ENCODE peak calls at places on chromosome 14, in five cellular contexts. One of them, this sample, is unnamed.

GRCh38 chr14:36771256-36771655 is 109.6 kb downstream of the PAX9 start:
- DNase-seq in iris pigment epithelial cell: no peak
- DNase-seq in NCI-H2029 treated with DMSO at 0.1 percent for 48 hours: peak
- DNase-seq in NCI-H146: peak
- DNase-seq in stimulated activated CD4-positive, alpha-beta T cell treated with anti-CD3 and anti-CD28 coated beads, Interleukin-1b, Interleukin-23, amount 100 ng/mL, for 1 hour: no peak
- DNase-seq in this sample: no peak

GRCh38 chr14:87934185-87934584 is 58.8 kb downstream of the GALC start:
- DNase-seq in iris pigment epithelial cell: peak
- DNase-seq in NCI-H2029 treated with DMSO at 0.1 percent for 48 hours: no peak
- DNase-seq in NCI-H146: no peak
- DNase-seq in stimulated activated CD4-positive, alpha-beta T cell treated with anti-CD3 and anti-CD28 coated beads, Interleukin-1b, Interleukin-23, amount 100 ng/mL, for 1 hour: no peak
- DNase-seq in this sample: no peak

GRCh38 chr14:100670017-100670974 is 56.4 kb upstream of the DLK1 start:
- DNase-seq in iris pigment epithelial cell: no peak
- DNase-seq in NCI-H2029 treated with DMSO at 0.1 percent for 48 hours: no peak
- DNase-seq in NCI-H146: peak
- DNase-seq in stimulated activated CD4-positive, alpha-beta T cell treated with anti-CD3 and anti-CD28 coated beads, Interleukin-1b, Interleukin-23, amount 100 ng/mL, for 1 hour: no peak
- DNase-seq in this sample: no peak

GRCh38 chr14:95037273-95037672 is 120.1 kb downstream of the DICER1 start:
- DNase-seq in iris pigment epithelial cell: no peak
- DNase-seq in NCI-H2029 treated with DMSO at 0.1 percent for 48 hours: no peak
- DNase-seq in NCI-H146: no peak
- DNase-seq in stimulated activated CD4-positive, alpha-beta T cell treated with anti-CD3 and anti-CD28 coated beads, Interleukin-1b, Interleukin-23, amount 100 ng/mL, for 1 hour: no peak
- DNase-seq in this sample: no peak

GRCh38 chr14:94681300-94682060 is 69.3 kb downstream of the SERPINA3 start:
- DNase-seq in iris pigment epithelial cell: peak
- DNase-seq in NCI-H2029 treated with DMSO at 0.1 percent for 48 hours: no peak
- DNase-seq in NCI-H146: no peak
- DNase-seq in stimulated activated CD4-positive, alpha-beta T cell treated with anti-CD3 and anti-CD28 coated beads, Interleukin-1b, Interleukin-23, amount 100 ng/mL, for 1 hour: no peak
- DNase-seq in this sample: no peak

GRCh38 chr14:63924375-63924774 is 71.6 kb downstream of the SYNE2 start:
- DNase-seq in iris pigment epithelial cell: no peak
- DNase-seq in NCI-H2029 treated with DMSO at 0.1 percent for 48 hours: no peak
- DNase-seq in NCI-H146: no peak
- DNase-seq in stimulated activated CD4-positive, alpha-beta T cell treated with anti-CD3 and anti-CD28 coated beads, Interleukin-1b, Interleukin-23, amount 100 ng/mL, for 1 hour: no peak
- DNase-seq in this sample: no peak

GRCh38 chr14:64937821-64938193 is 4.7 kb downstream of the GPX2 start:
- DNase-seq in iris pigment epithelial cell: no peak
- DNase-seq in NCI-H2029 treated with DMSO at 0.1 percent for 48 hours: no peak
- DNase-seq in NCI-H146: no peak
- DNase-seq in stimulated activated CD4-positive, alpha-beta T cell treated with anti-CD3 and anti-CD28 coated beads, Interleukin-1b, Interleukin-23, amount 100 ng/mL, for 1 hour: no peak
- DNase-seq in this sample: no peak

GRCh38 chr14:95817271-95817670 is 59.4 kb upstream of the TUNAR start:
- DNase-seq in iris pigment epithelial cell: no peak
- DNase-seq in NCI-H2029 treated with DMSO at 0.1 percent for 48 hours: no peak
- DNase-seq in NCI-H146: no peak
- DNase-seq in stimulated activated CD4-positive, alpha-beta T cell treated with anti-CD3 and anti-CD28 coated beads, Interleukin-1b, Interleukin-23, amount 100 ng/mL, for 1 hour: no peak
- DNase-seq in this sample: no peak

GRCh38 chr14:59130472-59130871 is 58.0 kb upstream of the DAAM1 start:
- DNase-seq in iris pigment epithelial cell: no peak
- DNase-seq in NCI-H2029 treated with DMSO at 0.1 percent for 48 hours: no peak
- DNase-seq in NCI-H146: no peak
- DNase-seq in stimulated activated CD4-positive, alpha-beta T cell treated with anti-CD3 and anti-CD28 coated beads, Interleukin-1b, Interleukin-23, amount 100 ng/mL, for 1 hour: no peak
- DNase-seq in this sample: no peak

GRCh38 chr14:77076118-77076631 is 21.9 kb upstream of the CIPC start:
- DNase-seq in iris pigment epithelial cell: peak
- DNase-seq in NCI-H2029 treated with DMSO at 0.1 percent for 48 hours: no peak
- DNase-seq in NCI-H146: no peak
- DNase-seq in stimulated activated CD4-positive, alpha-beta T cell treated with anti-CD3 and anti-CD28 coated beads, Interleukin-1b, Interleukin-23, amount 100 ng/mL, for 1 hour: no peak
- DNase-seq in this sample: no peak

GRCh38 chr14:25049127-25049558 is 804 bp downstream of the STXBP6 start:
- DNase-seq in iris pigment epithelial cell: peak
- DNase-seq in NCI-H2029 treated with DMSO at 0.1 percent for 48 hours: no peak
- DNase-seq in NCI-H146: no peak
- DNase-seq in stimulated activated CD4-positive, alpha-beta T cell treated with anti-CD3 and anti-CD28 coated beads, Interleukin-1b, Interleukin-23, amount 100 ng/mL, for 1 hour: no peak
- DNase-seq in this sample: no peak

GRCh38 chr14:72610831-72611200 is 283.1 kb downstream of the DPF3 start:
- DNase-seq in iris pigment epithelial cell: no peak
- DNase-seq in NCI-H2029 treated with DMSO at 0.1 percent for 48 hours: no peak
- DNase-seq in NCI-H146: no peak
- DNase-seq in stimulated activated CD4-positive, alpha-beta T cell treated with anti-CD3 and anti-CD28 coated beads, Interleukin-1b, Interleukin-23, amount 100 ng/mL, for 1 hour: no peak
- DNase-seq in this sample: no peak

GRCh38 chr14:100398044-100398443 is 74.9 kb downstream of the SLC25A47 start:
- DNase-seq in iris pigment epithelial cell: no peak
- DNase-seq in NCI-H2029 treated with DMSO at 0.1 percent for 48 hours: no peak
- DNase-seq in NCI-H146: no peak
- DNase-seq in stimulated activated CD4-positive, alpha-beta T cell treated with anti-CD3 and anti-CD28 coated beads, Interleukin-1b, Interleukin-23, amount 100 ng/mL, for 1 hour: no peak
- DNase-seq in this sample: no peak

GRCh38 chr14:84825481-84825880 is 704.5 kb upstream of the FLRT2 start:
- DNase-seq in iris pigment epithelial cell: peak
- DNase-seq in NCI-H2029 treated with DMSO at 0.1 percent for 48 hours: no peak
- DNase-seq in NCI-H146: no peak
- DNase-seq in stimulated activated CD4-positive, alpha-beta T cell treated with anti-CD3 and anti-CD28 coated beads, Interleukin-1b, Interleukin-23, amount 100 ng/mL, for 1 hour: no peak
- DNase-seq in this sample: no peak

GRCh38 chr14:99360774-99361595 is 89.0 kb upstream of the BCL11B start:
- DNase-seq in iris pigment epithelial cell: no peak
- DNase-seq in NCI-H2029 treated with DMSO at 0.1 percent for 48 hours: no peak
- DNase-seq in NCI-H146: no peak
- DNase-seq in stimulated activated CD4-positive, alpha-beta T cell treated with anti-CD3 and anti-CD28 coated beads, Interleukin-1b, Interleukin-23, amount 100 ng/mL, for 1 hour: no peak
- DNase-seq in this sample: no peak

GRCh38 chr14:74510955-74511354 is 17.4 kb downstream of the ISCA2 start:
- DNase-seq in iris pigment epithelial cell: peak
- DNase-seq in NCI-H2029 treated with DMSO at 0.1 percent for 48 hours: no peak
- DNase-seq in NCI-H146: no peak
- DNase-seq in stimulated activated CD4-positive, alpha-beta T cell treated with anti-CD3 and anti-CD28 coated beads, Interleukin-1b, Interleukin-23, amount 100 ng/mL, for 1 hour: no peak
- DNase-seq in this sample: no peak

GRCh38 chr14:51430600-51430999 is 190.6 kb downstream of the TMX1 start:
- DNase-seq in iris pigment epithelial cell: peak
- DNase-seq in NCI-H2029 treated with DMSO at 0.1 percent for 48 hours: no peak
- DNase-seq in NCI-H146: no peak
- DNase-seq in stimulated activated CD4-positive, alpha-beta T cell treated with anti-CD3 and anti-CD28 coated beads, Interleukin-1b, Interleukin-23, amount 100 ng/mL, for 1 hour: no peak
- DNase-seq in this sample: peak

GRCh38 chr14:92252291-92252690 is 70.7 kb upstream of the SLC24A4 start:
- DNase-seq in iris pigment epithelial cell: no peak
- DNase-seq in NCI-H2029 treated with DMSO at 0.1 percent for 48 hours: no peak
- DNase-seq in NCI-H146: no peak
- DNase-seq in stimulated activated CD4-positive, alpha-beta T cell treated with anti-CD3 and anti-CD28 coated beads, Interleukin-1b, Interleukin-23, amount 100 ng/mL, for 1 hour: no peak
- DNase-seq in this sample: no peak

GRCh38 chr14:104844306-104845032 is 20.6 kb upstream of the CEP170B start:
- DNase-seq in iris pigment epithelial cell: no peak
- DNase-seq in NCI-H2029 treated with DMSO at 0.1 percent for 48 hours: no peak
- DNase-seq in NCI-H146: peak
- DNase-seq in stimulated activated CD4-positive, alpha-beta T cell treated with anti-CD3 and anti-CD28 coated beads, Interleukin-1b, Interleukin-23, amount 100 ng/mL, for 1 hour: no peak
- DNase-seq in this sample: no peak

GRCh38 chr14:38211258-38211735 is 3.6 kb downstream of the SSTR1 start:
- DNase-seq in iris pigment epithelial cell: peak
- DNase-seq in NCI-H2029 treated with DMSO at 0.1 percent for 48 hours: no peak
- DNase-seq in NCI-H146: no peak
- DNase-seq in stimulated activated CD4-positive, alpha-beta T cell treated with anti-CD3 and anti-CD28 coated beads, Interleukin-1b, Interleukin-23, amount 100 ng/mL, for 1 hour: no peak
- DNase-seq in this sample: no peak

GRCh38 chr14:86574026-86574777 is 1044.3 kb downstream of the FLRT2 start:
- DNase-seq in iris pigment epithelial cell: peak
- DNase-seq in NCI-H2029 treated with DMSO at 0.1 percent for 48 hours: no peak
- DNase-seq in NCI-H146: no peak
- DNase-seq in stimulated activated CD4-positive, alpha-beta T cell treated with anti-CD3 and anti-CD28 coated beads, Interleukin-1b, Interleukin-23, amount 100 ng/mL, for 1 hour: no peak
- DNase-seq in this sample: no peak

GRCh38 chr14:92885279-92886061 is 37.5 kb upstream of the CHGA start:
- DNase-seq in iris pigment epithelial cell: no peak
- DNase-seq in NCI-H2029 treated with DMSO at 0.1 percent for 48 hours: no peak
- DNase-seq in NCI-H146: no peak
- DNase-seq in stimulated activated CD4-positive, alpha-beta T cell treated with anti-CD3 and anti-CD28 coated beads, Interleukin-1b, Interleukin-23, amount 100 ng/mL, for 1 hour: no peak
- DNase-seq in this sample: no peak

GRCh38 chr14:90660865-90661570 is 155.2 kb downstream of the TTC7B start:
- DNase-seq in iris pigment epithelial cell: no peak
- DNase-seq in NCI-H2029 treated with DMSO at 0.1 percent for 48 hours: no peak
- DNase-seq in NCI-H146: peak
- DNase-seq in stimulated activated CD4-positive, alpha-beta T cell treated with anti-CD3 and anti-CD28 coated beads, Interleukin-1b, Interleukin-23, amount 100 ng/mL, for 1 hour: no peak
- DNase-seq in this sample: no peak